ENCODE peak calls at places on chromosome 3, in eight cellular contexts. R is substantia nigra; V is NCI-H2081; H is stimulated activated CD8-positive, alpha-beta memory T cell treated with anti-CD3 and anti-CD28 coated beads, Interleukin-15, amount 100 ng/mL, for 24 hours; X is GF-D8; D is smooth muscle cell of the brain vasculature; T is HTR-8/SVneo; A is GM23248. W is an unnamed sample.

GRCh38 chr3:134666466-134666865 is 15.6 kb upstream of the KY start:
- DNase-seq in D (no peak), A (peak), V (no peak), X (no peak), R (no peak), H (no peak), T (peak), W (no peak)

GRCh38 chr3:32138545-32139104 is 32.2 kb downstream of the GPD1L start:
- DNase-seq in H (no peak), V (no peak), R (no peak), A (no peak), X (peak), T (no peak), D (no peak), W (no peak)

GRCh38 chr3:113148814-113149213 is 62.5 kb upstream of the BOC start:
- DNase-seq in D (no peak), X (no peak), R (no peak), T (no peak), V (peak), H (no peak), A (no peak), W (no peak)

GRCh38 chr3:194579091-194579606 is 54.1 kb downstream of the TMEM44 start:
- DNase-seq in V (no peak), H (no peak), T (no peak), D (no peak), R (no peak), X (no peak), A (no peak), W (peak)

GRCh38 chr3:4977001-4977888 is 2.0 kb upstream of the BHLHE40 start:
- DNase-seq in H (no peak), R (peak), V (peak), D (peak), A (peak), T (no peak), X (peak), W (peak)

GRCh38 chr3:52346623-52347530 is 30.8 kb downstream of the DNAH1 start:
- DNase-seq in R (no peak), X (no peak), D (no peak), A (peak), T (no peak), H (no peak), V (no peak), W (no peak)

GRCh38 chr3:107939621-107940236 is 151.1 kb downstream of the CD47 start:
- DNase-seq in A (no peak), X (no peak), H (no peak), V (no peak), R (no peak), T (no peak), D (no peak), W (no peak)

GRCh38 chr3:73653877-73654276 is 29.1 kb upstream of the PDZRN3 start:
- DNase-seq in V (no peak), X (no peak), H (no peak), T (no peak), R (no peak), D (no peak), A (peak), W (no peak)

GRCh38 chr3:171116365-171116764 is 89.8 kb upstream of the SLC2A2 start:
- DNase-seq in D (no peak), A (peak), H (no peak), X (no peak), T (no peak), V (no peak), R (no peak), W (no peak)